ENCODE peak calls at places on chromosomes 16 and 17, in six cellular contexts. F, C, S, M, R and W are unnamed samples.

GRCh38 chr16:88703486-88704309 is 2.5 kb downstream of the RNF166 start:
- DNase-seq in S (no peak), M (peak), F (peak), R (no peak), C (no peak), W (no peak)

GRCh38 chr16:3216263-3216640 is 18.7 kb downstream of the ZNF200 start:
- DNase-seq in C (no peak), R (no peak), M (no peak), F (no peak), S (no peak), W (no peak)

GRCh38 chr17:50187403-50187735 is 14.1 kb downstream of the COL1A1 start:
- DNase-seq in S (no peak), M (no peak), R (no peak), F (no peak), C (no peak), W (no peak)

GRCh38 chr16:9003322-9003721 is 39.6 kb upstream of the USP7 start:
- DNase-seq in M (no peak), R (no peak), C (no peak), S (no peak), F (no peak), W (no peak)

GRCh38 chr16:46757339-46758050 is 9.4 kb upstream of the MYLK3 start:
- DNase-seq in M (no peak), F (no peak), S (peak), C (no peak), R (no peak), W (no peak)

GRCh38 chr17:76147211-76148014 is 6.4 kb upstream of the FOXJ1 start:
- DNase-seq in F (no peak), R (no peak), S (no peak), M (no peak), C (no peak), W (no peak)

GRCh38 chr17:47821424-47822379 is at the start of gene OSBPL7:
- DNase-seq in M (peak), C (peak), R (peak), F (peak), S (peak), W (peak)

GRCh38 chr16:14329727-14330363 is 258.7 kb downstream of the MRTFB start:
- DNase-seq in R (no peak), C (no peak), M (peak), S (no peak), F (no peak), W (no peak)

GRCh38 chr16:83954577-83955016 is 1.6 kb downstream of the OSGIN1 start:
- DNase-seq in S (no peak), F (no peak), R (no peak), M (peak), C (no peak), W (no peak)

GRCh38 chr17:2712300-2713043 is 908 bp upstream of the CLUH start:
- DNase-seq in R (no peak), M (no peak), C (no peak), S (no peak), F (no peak), W (no peak)

GRCh38 chr17:1398900-1399299 is 1.1 kb downstream of the YWHAE start:
- DNase-seq in S (peak), C (no peak), R (no peak), M (no peak), F (peak), W (no peak)

GRCh38 chr17:9181640-9182039 is 160.3 kb downstream of the NTN1 start:
- DNase-seq in S (no peak), R (no peak), F (no peak), C (no peak), M (peak), W (no peak)

GRCh38 chr16:14456793-14457481 is 173.1 kb downstream of the PARN start:
- DNase-seq in C (no peak), R (no peak), F (no peak), S (no peak), M (no peak), W (no peak)

GRCh38 chr16:68070811-68071546 is 14.2 kb upstream of the NFATC3 start:
- DNase-seq in F (no peak), C (no peak), R (no peak), M (no peak), S (no peak), W (no peak)

GRCh38 chr17:60170835-60171752 is 21.3 kb downstream of the CA4 start:
- DNase-seq in M (no peak), F (no peak), C (no peak), R (no peak), S (no peak), W (no peak)

GRCh38 chr17:27496971-27497370 is 40.7 kb downstream of the KSR1 start:
- DNase-seq in F (no peak), R (no peak), M (no peak), C (no peak), S (no peak), W (no peak)

GRCh38 chr16:1336619-1337018 is 3.2 kb downstream of the BAIAP3 start:
- DNase-seq in M (no peak), F (no peak), C (no peak), R (no peak), S (no peak), W (no peak)

GRCh38 chr17:78997231-78997741 is 12.3 kb downstream of the CANT1 start:
- DNase-seq in M (no peak), S (no peak), C (no peak), R (no peak), F (no peak), W (no peak)

GRCh38 chr17:82088838-82089722 is 9.0 kb downstream of the FASN start:
- DNase-seq in F (no peak), R (no peak), M (no peak), S (no peak), C (no peak), W (no peak)

GRCh38 chr17:14156689-14157088 is 80.0 kb downstream of the CDRT15 start:
- DNase-seq in F (no peak), R (no peak), C (peak), S (no peak), M (peak), W (peak)

GRCh38 chr17:40854175-40854814 is 12.7 kb downstream of the KRT12 start:
- DNase-seq in S (no peak), M (peak), F (no peak), C (peak), R (no peak), W (no peak)

GRCh38 chr16:22948058-22948602 is 134.2 kb downstream of the HS3ST2 start:
- DNase-seq in M (peak), R (no peak), C (no peak), S (no peak), F (no peak), W (no peak)

GRCh38 chr16:89453662-89454321 is 36.6 kb downstream of the ANKRD11 start:
- DNase-seq in S (peak), F (no peak), C (no peak), R (no peak), M (peak), W (no peak)

GRCh38 chr17:68133370-68134045 is 98.0 kb downstream of the KPNA2 start:
- DNase-seq in M (no peak), F (no peak), C (no peak), R (no peak), S (peak), W (peak)

GRCh38 chr17:58667934-58668597 is 23.8 kb downstream of the TEX14 start:
- DNase-seq in C (no peak), S (no peak), M (no peak), F (no peak), R (no peak), W (no peak)

GRCh38 chr16:1183235-1183907 is 30.5 kb downstream of the CACNA1H start:
- DNase-seq in S (peak), F (no peak), M (no peak), R (no peak), C (peak), W (no peak)

GRCh38 chr17:4877089-4877488 is 22.2 kb upstream of the C17orf107 start:
- DNase-seq in C (no peak), S (no peak), F (no peak), R (no peak), M (peak), W (no peak)

GRCh38 chr17:20955437-20956323 is 87.1 kb downstream of the USP22 start:
- DNase-seq in F (no peak), S (no peak), C (no peak), M (no peak), R (no peak), W (no peak)

GRCh38 chr17:5584971-5585794 is 874 bp upstream of the NLRP1 start:
- DNase-seq in F (no peak), M (no peak), R (no peak), C (peak), S (no peak), W (no peak)

GRCh38 chr17:70405492-70406220 is 236.3 kb downstream of the KCNJ2 start:
- DNase-seq in S (no peak), C (peak), M (peak), R (no peak), F (no peak), W (no peak)

GRCh38 chr17:80673152-80673920 is 128.7 kb downstream of the RPTOR start:
- DNase-seq in F (no peak), R (no peak), M (peak), S (no peak), C (no peak), W (peak)